ENCODE peak calls at places on chromosomes 1 and 21, in five cellular contexts. One of them, this sample, is unnamed.

GRCh38 chr1:43450251-43451070 is 3.3 kb downstream of the HYI start:
- DNase-seq in esophagus muscularis mucosa: no peak
- DNase-seq in heart right ventricle: no peak
- DNase-seq in lower lobe of right lung: no peak
- DNase-seq in cardiac muscle cell: no peak
- DNase-seq in this sample: no peak

GRCh38 chr1:192788184-192788583 is 20.7 kb upstream of the RGS2 start:
- DNase-seq in esophagus muscularis mucosa: no peak
- DNase-seq in heart right ventricle: no peak
- DNase-seq in lower lobe of right lung: no peak
- DNase-seq in cardiac muscle cell: peak; percentile 65
- DNase-seq in this sample: no peak

GRCh38 chr1:39410915-39411436 is 80.5 kb upstream of the BMP8A start:
- DNase-seq in esophagus muscularis mucosa: no peak
- DNase-seq in heart right ventricle: peak; percentile 88
- DNase-seq in lower lobe of right lung: peak; percentile 86
- DNase-seq in cardiac muscle cell: peak; percentile 95
- DNase-seq in this sample: no peak

GRCh38 chr1:219247441-219247840 is 73.8 kb downstream of the LYPLAL1 start:
- DNase-seq in esophagus muscularis mucosa: no peak
- DNase-seq in heart right ventricle: no peak
- DNase-seq in lower lobe of right lung: no peak
- DNase-seq in cardiac muscle cell: no peak
- DNase-seq in this sample: no peak

GRCh38 chr21:43608225-43608624 is 51.1 kb downstream of the HSF2BP start:
- DNase-seq in esophagus muscularis mucosa: no peak
- DNase-seq in heart right ventricle: no peak
- DNase-seq in lower lobe of right lung: no peak
- DNase-seq in cardiac muscle cell: peak; percentile 80
- DNase-seq in this sample: no peak

GRCh38 chr1:224333309-224333926 is 3.4 kb upstream of the NVL start:
- DNase-seq in esophagus muscularis mucosa: no peak
- DNase-seq in heart right ventricle: peak; percentile 21
- DNase-seq in lower lobe of right lung: no peak
- DNase-seq in cardiac muscle cell: peak; percentile 73
- DNase-seq in this sample: no peak

GRCh38 chr1:9275567-9276034 is 17.1 kb upstream of the SPSB1 start:
- DNase-seq in esophagus muscularis mucosa: no peak
- DNase-seq in heart right ventricle: no peak
- DNase-seq in lower lobe of right lung: peak; percentile 85
- DNase-seq in cardiac muscle cell: peak; percentile 76
- DNase-seq in this sample: no peak

GRCh38 chr1:183194527-183195145 is 8.6 kb downstream of the LAMC2 start:
- DNase-seq in esophagus muscularis mucosa: no peak
- DNase-seq in heart right ventricle: no peak
- DNase-seq in lower lobe of right lung: no peak
- DNase-seq in cardiac muscle cell: no peak
- DNase-seq in this sample: no peak

GRCh38 chr1:161163793-161164192 is 2.4 kb upstream of the PPOX start:
- DNase-seq in esophagus muscularis mucosa: no peak
- DNase-seq in heart right ventricle: no peak
- DNase-seq in lower lobe of right lung: no peak
- DNase-seq in cardiac muscle cell: no peak
- DNase-seq in this sample: no peak

GRCh38 chr1:234875953-234876814 is 252.5 kb downstream of the TOMM20 start:
- DNase-seq in esophagus muscularis mucosa: no peak
- DNase-seq in heart right ventricle: no peak
- DNase-seq in lower lobe of right lung: peak; percentile 59
- DNase-seq in cardiac muscle cell: peak; percentile 86
- DNase-seq in this sample: no peak

GRCh38 chr1:151838491-151839412 is 868 bp downstream of the C2CD4D start:
- DNase-seq in esophagus muscularis mucosa: no peak
- DNase-seq in heart right ventricle: no peak
- DNase-seq in lower lobe of right lung: no peak
- DNase-seq in cardiac muscle cell: no peak
- DNase-seq in this sample: no peak

GRCh38 chr1:182392045-182393028 is 747 bp upstream of the GLUL start:
- DNase-seq in esophagus muscularis mucosa: peak; percentile 94
- DNase-seq in heart right ventricle: peak; percentile 71
- DNase-seq in lower lobe of right lung: peak; percentile 78
- DNase-seq in cardiac muscle cell: peak; percentile 73
- DNase-seq in this sample: peak; percentile 83

GRCh38 chr1:63368131-63368530 is 704 bp downstream of the ALG6 start:
- DNase-seq in esophagus muscularis mucosa: no peak
- DNase-seq in heart right ventricle: no peak
- DNase-seq in lower lobe of right lung: no peak
- DNase-seq in cardiac muscle cell: no peak
- DNase-seq in this sample: no peak

GRCh38 chr1:14915356-14916054 is 238.0 kb upstream of the TMEM51 start:
- DNase-seq in esophagus muscularis mucosa: no peak
- DNase-seq in heart right ventricle: peak; percentile 42
- DNase-seq in lower lobe of right lung: no peak
- DNase-seq in cardiac muscle cell: peak; percentile 47
- DNase-seq in this sample: no peak

GRCh38 chr1:174968750-174969244 is 30.9 kb upstream of the CACYBP start:
- DNase-seq in esophagus muscularis mucosa: no peak
- DNase-seq in heart right ventricle: no peak
- DNase-seq in lower lobe of right lung: no peak
- DNase-seq in cardiac muscle cell: peak; percentile 77
- DNase-seq in this sample: no peak

GRCh38 chr1:28860332-28861073 is 48.5 kb downstream of the OPRD1 start:
- DNase-seq in esophagus muscularis mucosa: no peak
- DNase-seq in heart right ventricle: no peak
- DNase-seq in lower lobe of right lung: no peak
- DNase-seq in cardiac muscle cell: peak; percentile 23
- DNase-seq in this sample: no peak

GRCh38 chr1:112840631-112841624 is 115.1 kb downstream of the SLC16A1 start:
- DNase-seq in esophagus muscularis mucosa: no peak
- DNase-seq in heart right ventricle: no peak
- DNase-seq in lower lobe of right lung: no peak
- DNase-seq in cardiac muscle cell: peak; percentile 29
- DNase-seq in this sample: no peak

GRCh38 chr1:145979746-145980435 is 15.4 kb downstream of the POLR3GL start:
- DNase-seq in esophagus muscularis mucosa: no peak
- DNase-seq in heart right ventricle: no peak
- DNase-seq in lower lobe of right lung: no peak
- DNase-seq in cardiac muscle cell: peak; percentile 62
- DNase-seq in this sample: no peak

GRCh38 chr1:228014235-228014930 is 7.6 kb downstream of the WNT3A start:
- DNase-seq in esophagus muscularis mucosa: no peak
- DNase-seq in heart right ventricle: no peak
- DNase-seq in lower lobe of right lung: peak; percentile 54
- DNase-seq in cardiac muscle cell: peak; percentile 92
- DNase-seq in this sample: peak; percentile 83

GRCh38 chr1:23825762-23826522 is 713 bp upstream of the HMGCL start:
- DNase-seq in esophagus muscularis mucosa: no peak
- DNase-seq in heart right ventricle: no peak
- DNase-seq in lower lobe of right lung: no peak
- DNase-seq in cardiac muscle cell: peak; percentile 12
- DNase-seq in this sample: no peak

GRCh38 chr1:68178821-68179490 is 53.4 kb downstream of the WLS start:
- DNase-seq in esophagus muscularis mucosa: no peak
- DNase-seq in heart right ventricle: no peak
- DNase-seq in lower lobe of right lung: no peak
- DNase-seq in cardiac muscle cell: peak; percentile 14
- DNase-seq in this sample: no peak

GRCh38 chr1:88022507-88022906 is 661.6 kb upstream of the PKN2 start:
- DNase-seq in esophagus muscularis mucosa: no peak
- DNase-seq in heart right ventricle: no peak
- DNase-seq in lower lobe of right lung: no peak
- DNase-seq in cardiac muscle cell: no peak
- DNase-seq in this sample: no peak

GRCh38 chr1:202802998-202803932 is 5.0 kb downstream of the KDM5B start:
- DNase-seq in esophagus muscularis mucosa: no peak
- DNase-seq in heart right ventricle: no peak
- DNase-seq in lower lobe of right lung: peak; percentile 61
- DNase-seq in cardiac muscle cell: peak; percentile 69
- DNase-seq in this sample: peak; percentile 19

GRCh38 chr1:95467036-95467435 is 233.0 kb downstream of the RWDD3 start:
- DNase-seq in esophagus muscularis mucosa: no peak
- DNase-seq in heart right ventricle: no peak
- DNase-seq in lower lobe of right lung: no peak
- DNase-seq in cardiac muscle cell: no peak
- DNase-seq in this sample: no peak

GRCh38 chr1:108646661-108647269 is 14.1 kb downstream of the HENMT1 start:
- DNase-seq in esophagus muscularis mucosa: no peak
- DNase-seq in heart right ventricle: peak; percentile 65
- DNase-seq in lower lobe of right lung: peak; percentile 95
- DNase-seq in cardiac muscle cell: peak; percentile 95
- DNase-seq in this sample: no peak

GRCh38 chr1:3817821-3818597 is 21.7 kb upstream of the LRRC47 start:
- DNase-seq in esophagus muscularis mucosa: no peak
- DNase-seq in heart right ventricle: no peak
- DNase-seq in lower lobe of right lung: peak; percentile 38
- DNase-seq in cardiac muscle cell: no peak
- DNase-seq in this sample: no peak

GRCh38 chr1:25501235-25502058 is 42.0 kb upstream of the LDLRAP1 start:
- DNase-seq in esophagus muscularis mucosa: no peak
- DNase-seq in heart right ventricle: no peak
- DNase-seq in lower lobe of right lung: no peak
- DNase-seq in cardiac muscle cell: peak; percentile 65
- DNase-seq in this sample: peak; percentile 70

GRCh38 chr21:28257276-28257675 is 735.4 kb downstream of the LTN1 start:
- DNase-seq in esophagus muscularis mucosa: no peak
- DNase-seq in heart right ventricle: no peak
- DNase-seq in lower lobe of right lung: no peak
- DNase-seq in cardiac muscle cell: peak; percentile 81
- DNase-seq in this sample: no peak

GRCh38 chr1:224617410-224618361 is 1.6 kb downstream of the CNIH3 start:
- DNase-seq in esophagus muscularis mucosa: no peak
- DNase-seq in heart right ventricle: no peak
- DNase-seq in lower lobe of right lung: no peak
- DNase-seq in cardiac muscle cell: no peak
- DNase-seq in this sample: no peak

DNA sequence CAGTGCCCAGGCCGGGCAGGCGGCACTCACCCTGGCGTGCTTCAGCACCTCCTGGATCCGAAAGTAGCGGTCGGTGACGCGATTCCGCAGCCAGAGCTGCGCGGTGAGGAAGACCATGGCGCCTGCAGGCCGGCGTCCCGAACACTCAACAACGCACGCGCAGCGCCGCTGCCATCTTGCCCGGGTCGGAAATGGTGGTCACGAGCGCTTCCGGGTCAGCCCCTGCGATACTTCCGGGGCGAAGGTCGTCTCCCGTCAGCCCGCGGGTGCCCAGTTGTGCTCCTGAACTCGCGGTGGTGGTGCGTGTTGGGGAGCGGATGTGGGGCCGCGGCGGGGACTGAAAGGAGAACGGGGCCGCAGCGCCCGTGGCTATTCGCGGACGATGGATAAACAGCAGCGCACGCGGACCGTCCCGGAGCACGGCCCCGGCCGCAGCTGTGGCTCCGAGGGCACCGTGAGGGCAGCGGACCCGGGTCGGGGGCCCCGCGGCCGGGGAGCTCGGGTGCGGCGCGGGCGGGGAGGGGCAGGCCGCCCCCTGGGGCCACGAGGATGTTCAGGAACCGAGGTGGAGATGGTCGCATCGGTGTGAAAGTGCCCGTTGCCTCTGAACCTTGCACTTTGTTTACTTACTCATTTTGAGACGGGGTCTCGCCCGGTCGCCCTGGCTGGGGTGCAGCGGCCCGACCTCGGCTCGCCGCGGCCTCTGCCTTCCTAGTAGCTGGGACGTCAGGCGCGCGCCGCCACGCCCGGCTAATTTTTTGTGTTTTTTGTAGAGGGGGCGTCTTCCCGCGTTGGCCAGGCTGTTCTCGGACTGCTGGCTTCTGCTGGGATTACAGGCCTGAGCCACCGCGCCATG is at the start of gene MRPL20:
- DNase-seq in esophagus muscularis mucosa: peak; percentile 99
- DNase-seq in heart right ventricle: peak; percentile 96
- DNase-seq in lower lobe of right lung: peak; percentile 97
- DNase-seq in cardiac muscle cell: peak; percentile 91
- DNase-seq in this sample: peak; percentile 94
- TF ChIP-seq CTCF in esophagus muscularis mucosa: peak; percentile 25
- TF ChIP-seq CTCF in heart right ventricle: no peak
- TF ChIP-seq CTCF in lower lobe of right lung: no peak
- TF ChIP-seq CTCF in cardiac muscle cell: no peak
- TF ChIP-seq CTCF in this sample: peak; percentile 8

DNA sequence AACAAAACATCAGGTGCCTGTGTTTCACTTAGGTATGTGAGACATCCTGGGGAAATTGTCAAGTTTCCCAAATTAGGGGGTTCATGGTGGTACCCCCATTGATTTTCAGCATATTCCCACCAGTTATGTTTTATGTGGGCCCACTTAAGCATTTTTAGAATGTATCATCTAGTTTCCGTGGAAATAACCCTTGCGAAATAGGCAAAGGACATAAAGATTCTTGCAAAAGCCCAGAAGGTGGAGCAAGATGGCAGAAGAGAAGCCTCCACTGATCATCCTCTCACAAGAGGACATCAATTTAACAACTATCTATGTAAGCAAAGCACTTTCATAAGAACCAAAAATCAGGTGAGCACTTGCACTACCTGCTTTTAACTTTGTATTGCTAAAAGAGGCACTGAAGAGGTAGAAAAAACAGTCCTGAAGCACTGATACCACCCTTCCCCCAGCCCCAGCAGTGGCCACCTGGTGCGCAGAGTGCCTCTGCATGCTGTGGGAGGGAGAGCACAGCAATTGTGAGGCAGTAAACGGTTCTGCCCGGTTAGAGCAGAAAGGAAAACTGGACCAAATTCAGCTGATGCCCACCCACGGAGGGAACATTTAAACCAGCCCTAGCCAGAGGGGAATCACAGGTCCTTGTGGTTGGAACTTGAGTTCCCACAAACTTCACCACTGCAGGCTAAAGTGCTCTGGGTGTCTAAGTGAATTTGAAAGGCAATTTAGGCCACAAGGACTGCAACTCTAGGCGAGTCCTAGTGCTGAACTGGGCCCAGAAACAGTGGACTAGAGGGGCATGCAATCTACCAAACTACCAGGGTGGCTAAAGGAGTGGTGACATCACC is 23.2 kb downstream of the MCOLN2 start:
- DNase-seq in esophagus muscularis mucosa: no peak
- DNase-seq in heart right ventricle: no peak
- DNase-seq in lower lobe of right lung: no peak
- DNase-seq in cardiac muscle cell: peak; percentile 57
- DNase-seq in this sample: no peak
- TF ChIP-seq CTCF in esophagus muscularis mucosa: no peak
- TF ChIP-seq CTCF in heart right ventricle: no peak
- TF ChIP-seq CTCF in lower lobe of right lung: no peak
- TF ChIP-seq CTCF in cardiac muscle cell: no peak
- TF ChIP-seq CTCF in this sample: no peak

GRCh38 chr1:32201011-32201855 is 838 bp downstream of the CCDC28B start:
- DNase-seq in esophagus muscularis mucosa: peak; percentile 95
- DNase-seq in heart right ventricle: peak; percentile 86
- DNase-seq in lower lobe of right lung: peak; percentile 71
- DNase-seq in cardiac muscle cell: peak; percentile 59
- DNase-seq in this sample: no peak
- TF ChIP-seq CTCF in esophagus muscularis mucosa: no peak
- TF ChIP-seq CTCF in heart right ventricle: peak; percentile 34
- TF ChIP-seq CTCF in lower lobe of right lung: no peak
- TF ChIP-seq CTCF in cardiac muscle cell: no peak
- TF ChIP-seq CTCF in this sample: peak; percentile 20

DNA sequence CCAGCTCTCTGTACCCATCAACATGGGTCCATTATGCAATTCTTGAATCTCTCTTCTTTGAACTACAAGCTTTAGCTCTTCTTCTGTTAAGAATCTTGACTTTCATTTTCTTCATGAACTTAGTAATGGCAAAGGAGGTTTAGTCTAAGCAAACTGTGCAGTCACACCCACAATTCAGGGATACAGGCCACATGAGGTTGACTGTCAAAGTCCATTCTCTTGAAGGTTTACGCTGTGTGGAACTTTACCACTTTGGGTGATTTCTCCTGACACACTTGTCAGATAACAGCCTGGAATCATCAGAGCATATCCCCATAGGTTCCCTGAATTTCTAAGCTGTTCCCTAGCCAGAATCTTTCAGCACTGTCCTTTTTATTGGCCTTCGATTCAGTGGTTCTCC is 48.0 kb upstream of the NHLH2 start:
- DNase-seq in esophagus muscularis mucosa: peak; percentile 55
- DNase-seq in heart right ventricle: no peak
- DNase-seq in lower lobe of right lung: no peak
- DNase-seq in cardiac muscle cell: no peak
- DNase-seq in this sample: no peak
- TF ChIP-seq CTCF in esophagus muscularis mucosa: no peak
- TF ChIP-seq CTCF in heart right ventricle: no peak
- TF ChIP-seq CTCF in lower lobe of right lung: no peak
- TF ChIP-seq CTCF in cardiac muscle cell: no peak
- TF ChIP-seq CTCF in this sample: no peak